ENCODE peak calls at places on chromosomes 3 and 15, in six cellular contexts. One of them, this sample, is unnamed.

GRCh38 chr3:157531771-157532170 is 28.6 kb upstream of the VEPH1 start:
- DNase-seq in H54: no peak
- DNase-seq in stimulated activated CD8-positive, alpha-beta memory T cell treated with anti-CD3 and anti-CD28 coated beads, Interleukin-4, amount 100 ng/mL, for 4 hours: no peak
- DNase-seq in NCI-H524: no peak
- DNase-seq in activated effector memory CD4-positive, alpha-beta T cell treated with anti-CD3 and anti-CD28 coated beads, Interleukin-2, amount 50 U/mL, for 16 hours: no peak
- DNase-seq in fibroblast of gingiva: no peak
- DNase-seq in this sample: no peak

GRCh38 chr3:52093751-52094525 is 37.6 kb upstream of the DUSP7 start:
- DNase-seq in H54: peak; percentile 94
- DNase-seq in stimulated activated CD8-positive, alpha-beta memory T cell treated with anti-CD3 and anti-CD28 coated beads, Interleukin-4, amount 100 ng/mL, for 4 hours: no peak
- DNase-seq in NCI-H524: no peak
- DNase-seq in activated effector memory CD4-positive, alpha-beta T cell treated with anti-CD3 and anti-CD28 coated beads, Interleukin-2, amount 50 U/mL, for 16 hours: no peak
- DNase-seq in fibroblast of gingiva: no peak
- DNase-seq in this sample: no peak

GRCh38 chr3:126340943-126341754 is 16.1 kb downstream of the KLF15 start:
- DNase-seq in H54: no peak
- DNase-seq in stimulated activated CD8-positive, alpha-beta memory T cell treated with anti-CD3 and anti-CD28 coated beads, Interleukin-4, amount 100 ng/mL, for 4 hours: no peak
- DNase-seq in NCI-H524: no peak
- DNase-seq in activated effector memory CD4-positive, alpha-beta T cell treated with anti-CD3 and anti-CD28 coated beads, Interleukin-2, amount 50 U/mL, for 16 hours: peak; percentile 57
- DNase-seq in fibroblast of gingiva: no peak
- DNase-seq in this sample: no peak

GRCh38 chr3:157102098-157102497 is 57.8 kb downstream of the CCNL1 start:
- DNase-seq in H54: no peak
- DNase-seq in stimulated activated CD8-positive, alpha-beta memory T cell treated with anti-CD3 and anti-CD28 coated beads, Interleukin-4, amount 100 ng/mL, for 4 hours: no peak
- DNase-seq in NCI-H524: no peak
- DNase-seq in activated effector memory CD4-positive, alpha-beta T cell treated with anti-CD3 and anti-CD28 coated beads, Interleukin-2, amount 50 U/mL, for 16 hours: no peak
- DNase-seq in fibroblast of gingiva: no peak
- DNase-seq in this sample: no peak

GRCh38 chr15:89141885-89142284 is 53.6 kb downstream of the ABHD2 start:
- DNase-seq in H54: no peak
- DNase-seq in stimulated activated CD8-positive, alpha-beta memory T cell treated with anti-CD3 and anti-CD28 coated beads, Interleukin-4, amount 100 ng/mL, for 4 hours: no peak
- DNase-seq in NCI-H524: no peak
- DNase-seq in activated effector memory CD4-positive, alpha-beta T cell treated with anti-CD3 and anti-CD28 coated beads, Interleukin-2, amount 50 U/mL, for 16 hours: no peak
- DNase-seq in fibroblast of gingiva: no peak
- DNase-seq in this sample: no peak

GRCh38 chr3:61616586-61616985 is 55.2 kb downstream of the PTPRG start:
- DNase-seq in H54: no peak
- DNase-seq in stimulated activated CD8-positive, alpha-beta memory T cell treated with anti-CD3 and anti-CD28 coated beads, Interleukin-4, amount 100 ng/mL, for 4 hours: no peak
- DNase-seq in NCI-H524: no peak
- DNase-seq in activated effector memory CD4-positive, alpha-beta T cell treated with anti-CD3 and anti-CD28 coated beads, Interleukin-2, amount 50 U/mL, for 16 hours: no peak
- DNase-seq in fibroblast of gingiva: no peak
- DNase-seq in this sample: no peak

GRCh38 chr15:99250494-99251435 is 516 bp upstream of the LRRC28 start:
- DNase-seq in H54: peak; percentile 55
- DNase-seq in stimulated activated CD8-positive, alpha-beta memory T cell treated with anti-CD3 and anti-CD28 coated beads, Interleukin-4, amount 100 ng/mL, for 4 hours: peak; percentile 92
- DNase-seq in NCI-H524: peak; percentile 99
- DNase-seq in activated effector memory CD4-positive, alpha-beta T cell treated with anti-CD3 and anti-CD28 coated beads, Interleukin-2, amount 50 U/mL, for 16 hours: peak; percentile 97
- DNase-seq in fibroblast of gingiva: peak; percentile 98
- DNase-seq in this sample: peak; percentile 87

GRCh38 chr15:78097667-78098066 is 5.3 kb downstream of the SH2D7 start:
- DNase-seq in H54: no peak
- DNase-seq in stimulated activated CD8-positive, alpha-beta memory T cell treated with anti-CD3 and anti-CD28 coated beads, Interleukin-4, amount 100 ng/mL, for 4 hours: no peak
- DNase-seq in NCI-H524: no peak
- DNase-seq in activated effector memory CD4-positive, alpha-beta T cell treated with anti-CD3 and anti-CD28 coated beads, Interleukin-2, amount 50 U/mL, for 16 hours: peak; percentile 50
- DNase-seq in fibroblast of gingiva: no peak
- DNase-seq in this sample: no peak

GRCh38 chr15:27074179-27074578 is 103.2 kb downstream of the GABRG3 start:
- DNase-seq in H54: no peak
- DNase-seq in stimulated activated CD8-positive, alpha-beta memory T cell treated with anti-CD3 and anti-CD28 coated beads, Interleukin-4, amount 100 ng/mL, for 4 hours: no peak
- DNase-seq in NCI-H524: no peak
- DNase-seq in activated effector memory CD4-positive, alpha-beta T cell treated with anti-CD3 and anti-CD28 coated beads, Interleukin-2, amount 50 U/mL, for 16 hours: no peak
- DNase-seq in fibroblast of gingiva: no peak
- DNase-seq in this sample: no peak

GRCh38 chr3:46662771-46663551 is 30.5 kb downstream of the ALS2CL start:
- DNase-seq in H54: peak; percentile 1
- DNase-seq in stimulated activated CD8-positive, alpha-beta memory T cell treated with anti-CD3 and anti-CD28 coated beads, Interleukin-4, amount 100 ng/mL, for 4 hours: no peak
- DNase-seq in NCI-H524: no peak
- DNase-seq in activated effector memory CD4-positive, alpha-beta T cell treated with anti-CD3 and anti-CD28 coated beads, Interleukin-2, amount 50 U/mL, for 16 hours: peak; percentile 36
- DNase-seq in fibroblast of gingiva: peak; percentile 32
- DNase-seq in this sample: no peak

GRCh38 chr3:111763101-111763500 is 96.0 kb upstream of the PHLDB2 start:
- DNase-seq in H54: no peak
- DNase-seq in stimulated activated CD8-positive, alpha-beta memory T cell treated with anti-CD3 and anti-CD28 coated beads, Interleukin-4, amount 100 ng/mL, for 4 hours: no peak
- DNase-seq in NCI-H524: no peak
- DNase-seq in activated effector memory CD4-positive, alpha-beta T cell treated with anti-CD3 and anti-CD28 coated beads, Interleukin-2, amount 50 U/mL, for 16 hours: no peak
- DNase-seq in fibroblast of gingiva: no peak
- DNase-seq in this sample: no peak

GRCh38 chr15:56491110-56491722 is 26.3 kb upstream of the MNS1 start:
- DNase-seq in H54: peak; percentile 31
- DNase-seq in stimulated activated CD8-positive, alpha-beta memory T cell treated with anti-CD3 and anti-CD28 coated beads, Interleukin-4, amount 100 ng/mL, for 4 hours: peak; percentile 6
- DNase-seq in NCI-H524: peak; percentile 72
- DNase-seq in activated effector memory CD4-positive, alpha-beta T cell treated with anti-CD3 and anti-CD28 coated beads, Interleukin-2, amount 50 U/mL, for 16 hours: peak; percentile 77
- DNase-seq in fibroblast of gingiva: peak; percentile 72
- DNase-seq in this sample: peak; percentile 8

GRCh38 chr3:159586587-159587202 is 401.9 kb upstream of the IL12A start:
- DNase-seq in H54: peak; percentile 6
- DNase-seq in stimulated activated CD8-positive, alpha-beta memory T cell treated with anti-CD3 and anti-CD28 coated beads, Interleukin-4, amount 100 ng/mL, for 4 hours: no peak
- DNase-seq in NCI-H524: peak; percentile 5
- DNase-seq in activated effector memory CD4-positive, alpha-beta T cell treated with anti-CD3 and anti-CD28 coated beads, Interleukin-2, amount 50 U/mL, for 16 hours: no peak
- DNase-seq in fibroblast of gingiva: peak; percentile 10
- DNase-seq in this sample: peak; percentile 26

GRCh38 chr3:170523248-170523647 is 62.6 kb downstream of the SLC7A14 start:
- DNase-seq in H54: no peak
- DNase-seq in stimulated activated CD8-positive, alpha-beta memory T cell treated with anti-CD3 and anti-CD28 coated beads, Interleukin-4, amount 100 ng/mL, for 4 hours: no peak
- DNase-seq in NCI-H524: no peak
- DNase-seq in activated effector memory CD4-positive, alpha-beta T cell treated with anti-CD3 and anti-CD28 coated beads, Interleukin-2, amount 50 U/mL, for 16 hours: no peak
- DNase-seq in fibroblast of gingiva: no peak
- DNase-seq in this sample: no peak

GRCh38 chr3:71110531-71111222 is 472.9 kb downstream of the FOXP1 start:
- DNase-seq in H54: no peak
- DNase-seq in stimulated activated CD8-positive, alpha-beta memory T cell treated with anti-CD3 and anti-CD28 coated beads, Interleukin-4, amount 100 ng/mL, for 4 hours: no peak
- DNase-seq in NCI-H524: no peak
- DNase-seq in activated effector memory CD4-positive, alpha-beta T cell treated with anti-CD3 and anti-CD28 coated beads, Interleukin-2, amount 50 U/mL, for 16 hours: no peak
- DNase-seq in fibroblast of gingiva: no peak
- DNase-seq in this sample: no peak

GRCh38 chr3:123385981-123386380 is 62.9 kb downstream of the ADCY5 start:
- DNase-seq in H54: peak; percentile 51
- DNase-seq in stimulated activated CD8-positive, alpha-beta memory T cell treated with anti-CD3 and anti-CD28 coated beads, Interleukin-4, amount 100 ng/mL, for 4 hours: no peak
- DNase-seq in NCI-H524: no peak
- DNase-seq in activated effector memory CD4-positive, alpha-beta T cell treated with anti-CD3 and anti-CD28 coated beads, Interleukin-2, amount 50 U/mL, for 16 hours: no peak
- DNase-seq in fibroblast of gingiva: no peak
- DNase-seq in this sample: no peak

GRCh38 chr15:36658321-36658720 is 78.9 kb downstream of the CDIN1 start:
- DNase-seq in H54: no peak
- DNase-seq in stimulated activated CD8-positive, alpha-beta memory T cell treated with anti-CD3 and anti-CD28 coated beads, Interleukin-4, amount 100 ng/mL, for 4 hours: no peak
- DNase-seq in NCI-H524: no peak
- DNase-seq in activated effector memory CD4-positive, alpha-beta T cell treated with anti-CD3 and anti-CD28 coated beads, Interleukin-2, amount 50 U/mL, for 16 hours: no peak
- DNase-seq in fibroblast of gingiva: peak; percentile 62
- DNase-seq in this sample: no peak

GRCh38 chr3:30658328-30659052 is 52.1 kb downstream of the TGFBR2 start:
- DNase-seq in H54: no peak
- DNase-seq in stimulated activated CD8-positive, alpha-beta memory T cell treated with anti-CD3 and anti-CD28 coated beads, Interleukin-4, amount 100 ng/mL, for 4 hours: no peak
- DNase-seq in NCI-H524: no peak
- DNase-seq in activated effector memory CD4-positive, alpha-beta T cell treated with anti-CD3 and anti-CD28 coated beads, Interleukin-2, amount 50 U/mL, for 16 hours: peak; percentile 75
- DNase-seq in fibroblast of gingiva: peak; percentile 68
- DNase-seq in this sample: no peak

GRCh38 chr3:45597166-45597565 is 2.6 kb downstream of the LIMD1 start:
- DNase-seq in H54: no peak
- DNase-seq in stimulated activated CD8-positive, alpha-beta memory T cell treated with anti-CD3 and anti-CD28 coated beads, Interleukin-4, amount 100 ng/mL, for 4 hours: no peak
- DNase-seq in NCI-H524: no peak
- DNase-seq in activated effector memory CD4-positive, alpha-beta T cell treated with anti-CD3 and anti-CD28 coated beads, Interleukin-2, amount 50 U/mL, for 16 hours: no peak
- DNase-seq in fibroblast of gingiva: peak; percentile 32
- DNase-seq in this sample: no peak

This sample was measured in DMS 273 treated with DMSO at 0.1 percent for 48 hours.